ENCODE peak calls at places on chromosomes 5 and 9, in nine cellular contexts. H is neural progenitor cell; P is NCI-H82; N is ureter; U is heart right ventricle; F is stimulated activated CD8-positive, alpha-beta memory T cell treated with anti-CD3 and anti-CD28 coated beads, Interleukin-7, amount 100 ng/mL, for 4 hours; V is activated T-helper 1 cell treated with Interleukin-2 at 50 U/mL for 16 hours; R is adrenal gland; C is progenitor cell of endocrine pancreas. W is an unnamed sample.

GRCh38 chr9:3848445-3849114 is 322.8 kb upstream of the RFX3 start:
- DNase-seq in N (no peak), P (peak; percentile 39), C (peak; percentile 11), U (no peak), R (no peak), V (no peak), F (no peak), H (peak; percentile 90), W (no peak)

GRCh38 chr9:69806642-69807041 is 14.0 kb upstream of the CFAP95 start:
- DNase-seq in N (no peak), R (no peak), P (no peak), U (no peak), V (no peak), H (no peak), C (no peak), F (no peak), W (no peak)

GRCh38 chr5:53362521-53362941 is 117.9 kb upstream of the FST start:
- DNase-seq in R (peak; percentile 87), C (no peak), N (no peak), P (no peak), U (no peak), H (no peak), F (no peak), V (no peak), W (no peak)

GRCh38 chr9:5516453-5517220 is 6.3 kb downstream of the PDCD1LG2 start:
- DNase-seq in N (no peak), U (no peak), C (no peak), F (no peak), R (no peak), P (no peak), H (no peak), V (no peak), W (no peak)

GRCh38 chr9:137453643-137454081 is 5.5 kb downstream of the NSMF start:
- DNase-seq in U (peak; percentile 77), P (peak; percentile 64), F (peak; percentile 21), R (peak; percentile 77), V (peak; percentile 51), N (peak; percentile 83), H (peak; percentile 97), C (no peak), W (no peak)

GRCh38 chr9:124742940-124743339 is 28.2 kb downstream of the NR6A1 start:
- DNase-seq in V (no peak), H (no peak), N (no peak), F (no peak), P (no peak), C (no peak), R (no peak), U (no peak), W (no peak)

GRCh38 chr5:86917117-86917579 is 299.4 kb downstream of the COX7C start:
- DNase-seq in R (peak; percentile 1), C (no peak), P (no peak), V (no peak), N (no peak), H (peak; percentile 72), U (no peak), F (no peak), W (no peak)

GRCh38 chr5:122836947-122837346 is 8.5 kb upstream of the SNX24 start:
- DNase-seq in R (no peak), P (no peak), F (no peak), N (no peak), V (no peak), U (no peak), C (no peak), H (no peak), W (no peak)

GRCh38 chr5:124061663-124062062 is 549.7 kb downstream of the CSNK1G3 start:
- DNase-seq in N (peak; percentile 57), R (peak; percentile 83), V (no peak), F (no peak), P (no peak), U (no peak), H (no peak), C (no peak), W (no peak)

GRCh38 chr5:89449392-89450148 is 566.6 kb upstream of the MEF2C start:
- DNase-seq in U (no peak), F (no peak), R (no peak), V (no peak), C (no peak), H (no peak), P (peak; percentile 32), N (no peak), W (no peak)

GRCh38 chr5:59097116-59097515 is 514.2 kb downstream of the RAB3C start:
- DNase-seq in F (no peak), R (no peak), P (no peak), V (no peak), N (no peak), C (no peak), H (no peak), U (no peak), W (no peak)

GRCh38 chr9:98482248-98482647 is 226.5 kb downstream of the GABBR2 start:
- DNase-seq in P (no peak), H (no peak), R (no peak), C (no peak), F (no peak), V (no peak), N (no peak), U (no peak), W (no peak)

GRCh38 chr5:10513501-10514442 is 50.1 kb upstream of the ANKRD33B start:
- DNase-seq in C (no peak), N (no peak), P (peak; percentile 75), H (peak; percentile 52), V (no peak), F (no peak), R (no peak), U (no peak), W (no peak)

GRCh38 chr9:99411068-99411467 is 189.0 kb downstream of the SEC61B start:
- DNase-seq in R (no peak), N (no peak), U (no peak), F (no peak), P (peak; percentile 8), C (no peak), V (no peak), H (no peak), W (no peak)

GRCh38 chr9:138075961-138076649 is 198.5 kb downstream of the CACNA1B start:
- DNase-seq in N (no peak), U (no peak), V (no peak), F (no peak), H (no peak), P (no peak), R (no peak), C (no peak), W (no peak)

W was measured in vagina.